ENCODE peak calls at places on chromosomes 13 and 19, in ten cellular contexts. One of them, this sample, is unnamed.

GRCh38 chr19:10290876-10291553 is 1.3 kb downstream of the ICAM5 start:
- DNase-seq in endothelial cell: no peak
- DNase-seq in BJ: no peak
- DNase-seq in activated T-cell treated with anti-CD3 and anti-CD28 coated beads for 1 hour: no peak
- DNase-seq in glutamatergic neuron: peak
- DNase-seq in progenitor cell of endocrine pancreas: no peak
- DNase-seq in cardiac fibroblast: peak
- DNase-seq in AG10803: peak
- DNase-seq in MG63: peak
- DNase-seq in stromal cell of bone marrow: no peak
- DNase-seq in this sample: no peak

GRCh38 chr13:49298903-49299605 is 51.3 kb downstream of the CDADC1 start:
- DNase-seq in endothelial cell: no peak
- DNase-seq in BJ: no peak
- DNase-seq in activated T-cell treated with anti-CD3 and anti-CD28 coated beads for 1 hour: no peak
- DNase-seq in glutamatergic neuron: no peak
- DNase-seq in progenitor cell of endocrine pancreas: no peak
- DNase-seq in cardiac fibroblast: no peak
- DNase-seq in AG10803: no peak
- DNase-seq in MG63: no peak
- DNase-seq in stromal cell of bone marrow: no peak
- DNase-seq in this sample: no peak

GRCh38 chr13:101398920-101399319 is 17.4 kb downstream of the NALCN start:
- DNase-seq in endothelial cell: no peak
- DNase-seq in BJ: no peak
- DNase-seq in activated T-cell treated with anti-CD3 and anti-CD28 coated beads for 1 hour: no peak
- DNase-seq in glutamatergic neuron: no peak
- DNase-seq in progenitor cell of endocrine pancreas: no peak
- DNase-seq in cardiac fibroblast: peak
- DNase-seq in AG10803: peak
- DNase-seq in MG63: no peak
- DNase-seq in stromal cell of bone marrow: peak
- DNase-seq in this sample: peak

GRCh38 chr13:105466376-105466775 is 1069.1 kb downstream of the EFNB2 start:
- DNase-seq in endothelial cell: no peak
- DNase-seq in BJ: no peak
- DNase-seq in activated T-cell treated with anti-CD3 and anti-CD28 coated beads for 1 hour: no peak
- DNase-seq in glutamatergic neuron: no peak
- DNase-seq in progenitor cell of endocrine pancreas: no peak
- DNase-seq in cardiac fibroblast: no peak
- DNase-seq in AG10803: no peak
- DNase-seq in MG63: no peak
- DNase-seq in stromal cell of bone marrow: no peak
- DNase-seq in this sample: no peak

GRCh38 chr19:6204212-6204611 is 68.7 kb downstream of the ACSBG2 start:
- DNase-seq in endothelial cell: no peak
- DNase-seq in BJ: no peak
- DNase-seq in activated T-cell treated with anti-CD3 and anti-CD28 coated beads for 1 hour: no peak
- DNase-seq in glutamatergic neuron: no peak
- DNase-seq in progenitor cell of endocrine pancreas: no peak
- DNase-seq in cardiac fibroblast: peak
- DNase-seq in AG10803: peak
- DNase-seq in MG63: no peak
- DNase-seq in stromal cell of bone marrow: peak
- DNase-seq in this sample: no peak

GRCh38 chr13:23979361-23980159 is 82.3 kb upstream of the C1QTNF9B start:
- DNase-seq in endothelial cell: peak
- DNase-seq in BJ: peak
- DNase-seq in activated T-cell treated with anti-CD3 and anti-CD28 coated beads for 1 hour: peak
- DNase-seq in glutamatergic neuron: peak
- DNase-seq in progenitor cell of endocrine pancreas: peak
- DNase-seq in cardiac fibroblast: peak
- DNase-seq in AG10803: peak
- DNase-seq in MG63: peak
- DNase-seq in stromal cell of bone marrow: peak
- DNase-seq in this sample: no peak

GRCh38 chr19:48216933-48217332 is 38.8 kb downstream of the CARD8 start:
- DNase-seq in endothelial cell: peak
- DNase-seq in BJ: no peak
- DNase-seq in activated T-cell treated with anti-CD3 and anti-CD28 coated beads for 1 hour: no peak
- DNase-seq in glutamatergic neuron: peak
- DNase-seq in progenitor cell of endocrine pancreas: no peak
- DNase-seq in cardiac fibroblast: no peak
- DNase-seq in AG10803: no peak
- DNase-seq in MG63: no peak
- DNase-seq in stromal cell of bone marrow: no peak
- DNase-seq in this sample: no peak

GRCh38 chr19:49194408-49194807 is 36.8 kb downstream of the TRPM4 start:
- DNase-seq in endothelial cell: no peak
- DNase-seq in BJ: no peak
- DNase-seq in activated T-cell treated with anti-CD3 and anti-CD28 coated beads for 1 hour: no peak
- DNase-seq in glutamatergic neuron: no peak
- DNase-seq in progenitor cell of endocrine pancreas: no peak
- DNase-seq in cardiac fibroblast: no peak
- DNase-seq in AG10803: no peak
- DNase-seq in MG63: no peak
- DNase-seq in stromal cell of bone marrow: no peak
- DNase-seq in this sample: no peak

GRCh38 chr19:10286803-10287737 is at the start of gene ICAM4:
- DNase-seq in endothelial cell: no peak
- DNase-seq in BJ: no peak
- DNase-seq in activated T-cell treated with anti-CD3 and anti-CD28 coated beads for 1 hour: no peak
- DNase-seq in glutamatergic neuron: peak
- DNase-seq in progenitor cell of endocrine pancreas: no peak
- DNase-seq in cardiac fibroblast: peak
- DNase-seq in AG10803: no peak
- DNase-seq in MG63: no peak
- DNase-seq in stromal cell of bone marrow: no peak
- DNase-seq in this sample: no peak

GRCh38 chr19:40613669-40614594 is 12.8 kb downstream of the LTBP4 start:
- DNase-seq in endothelial cell: peak
- DNase-seq in BJ: peak
- DNase-seq in activated T-cell treated with anti-CD3 and anti-CD28 coated beads for 1 hour: peak
- DNase-seq in glutamatergic neuron: peak
- DNase-seq in progenitor cell of endocrine pancreas: no peak
- DNase-seq in cardiac fibroblast: peak
- DNase-seq in AG10803: peak
- DNase-seq in MG63: peak
- DNase-seq in stromal cell of bone marrow: peak
- DNase-seq in this sample: no peak

GRCh38 chr13:37648604-37649003 is 50.0 kb upstream of the POSTN start:
- DNase-seq in endothelial cell: no peak
- DNase-seq in BJ: peak
- DNase-seq in activated T-cell treated with anti-CD3 and anti-CD28 coated beads for 1 hour: no peak
- DNase-seq in glutamatergic neuron: no peak
- DNase-seq in progenitor cell of endocrine pancreas: no peak
- DNase-seq in cardiac fibroblast: peak
- DNase-seq in AG10803: peak
- DNase-seq in MG63: peak
- DNase-seq in stromal cell of bone marrow: peak
- DNase-seq in this sample: peak

GRCh38 chr13:79309690-79310089 is 96.4 kb downstream of the RBM26 start:
- DNase-seq in endothelial cell: no peak
- DNase-seq in BJ: no peak
- DNase-seq in activated T-cell treated with anti-CD3 and anti-CD28 coated beads for 1 hour: no peak
- DNase-seq in glutamatergic neuron: no peak
- DNase-seq in progenitor cell of endocrine pancreas: no peak
- DNase-seq in cardiac fibroblast: no peak
- DNase-seq in AG10803: no peak
- DNase-seq in MG63: no peak
- DNase-seq in stromal cell of bone marrow: no peak
- DNase-seq in this sample: no peak

GRCh38 chr13:80132741-80133601 is 208.0 kb downstream of the SPRY2 start:
- DNase-seq in endothelial cell: no peak
- DNase-seq in BJ: no peak
- DNase-seq in activated T-cell treated with anti-CD3 and anti-CD28 coated beads for 1 hour: no peak
- DNase-seq in glutamatergic neuron: no peak
- DNase-seq in progenitor cell of endocrine pancreas: peak
- DNase-seq in cardiac fibroblast: peak
- DNase-seq in AG10803: peak
- DNase-seq in MG63: no peak
- DNase-seq in stromal cell of bone marrow: peak
- DNase-seq in this sample: no peak

GRCh38 chr13:49046002-49046401 is 70.3 kb downstream of the FNDC3A start:
- DNase-seq in endothelial cell: no peak
- DNase-seq in BJ: no peak
- DNase-seq in activated T-cell treated with anti-CD3 and anti-CD28 coated beads for 1 hour: no peak
- DNase-seq in glutamatergic neuron: no peak
- DNase-seq in progenitor cell of endocrine pancreas: no peak
- DNase-seq in cardiac fibroblast: no peak
- DNase-seq in AG10803: peak
- DNase-seq in MG63: no peak
- DNase-seq in stromal cell of bone marrow: no peak
- DNase-seq in this sample: peak

GRCh38 chr13:112697756-112698655 is 8.2 kb downstream of the ATP11A start:
- DNase-seq in endothelial cell: no peak
- DNase-seq in BJ: peak
- DNase-seq in activated T-cell treated with anti-CD3 and anti-CD28 coated beads for 1 hour: no peak
- DNase-seq in glutamatergic neuron: no peak
- DNase-seq in progenitor cell of endocrine pancreas: no peak
- DNase-seq in cardiac fibroblast: no peak
- DNase-seq in AG10803: peak
- DNase-seq in MG63: no peak
- DNase-seq in stromal cell of bone marrow: peak
- DNase-seq in this sample: peak

GRCh38 chr19:47215581-47215980 is 15.4 kb downstream of the BBC3 start:
- DNase-seq in endothelial cell: no peak
- DNase-seq in BJ: no peak
- DNase-seq in activated T-cell treated with anti-CD3 and anti-CD28 coated beads for 1 hour: no peak
- DNase-seq in glutamatergic neuron: no peak
- DNase-seq in progenitor cell of endocrine pancreas: no peak
- DNase-seq in cardiac fibroblast: no peak
- DNase-seq in AG10803: no peak
- DNase-seq in MG63: no peak
- DNase-seq in stromal cell of bone marrow: no peak
- DNase-seq in this sample: no peak

GRCh38 chr19:21314676-21315075 is 14.5 kb downstream of the ZNF708 start:
- DNase-seq in endothelial cell: no peak
- DNase-seq in BJ: no peak
- DNase-seq in activated T-cell treated with anti-CD3 and anti-CD28 coated beads for 1 hour: no peak
- DNase-seq in glutamatergic neuron: no peak
- DNase-seq in progenitor cell of endocrine pancreas: no peak
- DNase-seq in cardiac fibroblast: peak
- DNase-seq in AG10803: no peak
- DNase-seq in MG63: no peak
- DNase-seq in stromal cell of bone marrow: no peak
- DNase-seq in this sample: no peak

GRCh38 chr19:56176881-56177280 is 1.1 kb downstream of the GALP start:
- DNase-seq in endothelial cell: no peak
- DNase-seq in BJ: no peak
- DNase-seq in activated T-cell treated with anti-CD3 and anti-CD28 coated beads for 1 hour: no peak
- DNase-seq in glutamatergic neuron: no peak
- DNase-seq in progenitor cell of endocrine pancreas: no peak
- DNase-seq in cardiac fibroblast: no peak
- DNase-seq in AG10803: no peak
- DNase-seq in MG63: no peak
- DNase-seq in stromal cell of bone marrow: no peak
- DNase-seq in this sample: no peak

GRCh38 chr19:42132851-42133528 is 744 bp upstream of the POU2F2 start:
- DNase-seq in endothelial cell: peak
- DNase-seq in BJ: no peak
- DNase-seq in activated T-cell treated with anti-CD3 and anti-CD28 coated beads for 1 hour: peak
- DNase-seq in glutamatergic neuron: peak
- DNase-seq in progenitor cell of endocrine pancreas: peak
- DNase-seq in cardiac fibroblast: peak
- DNase-seq in AG10803: peak
- DNase-seq in MG63: peak
- DNase-seq in stromal cell of bone marrow: no peak
- DNase-seq in this sample: no peak

GRCh38 chr13:72760189-72760588 is 21.5 kb downstream of the DIS3 start:
- DNase-seq in endothelial cell: no peak
- DNase-seq in BJ: no peak
- DNase-seq in activated T-cell treated with anti-CD3 and anti-CD28 coated beads for 1 hour: no peak
- DNase-seq in glutamatergic neuron: no peak
- DNase-seq in progenitor cell of endocrine pancreas: no peak
- DNase-seq in cardiac fibroblast: no peak
- DNase-seq in AG10803: no peak
- DNase-seq in MG63: no peak
- DNase-seq in stromal cell of bone marrow: no peak
- DNase-seq in this sample: no peak

GRCh38 chr13:114064516-114065140 is 67.8 kb downstream of the RASA3 start:
- DNase-seq in endothelial cell: no peak
- DNase-seq in BJ: no peak
- DNase-seq in activated T-cell treated with anti-CD3 and anti-CD28 coated beads for 1 hour: no peak
- DNase-seq in glutamatergic neuron: no peak
- DNase-seq in progenitor cell of endocrine pancreas: no peak
- DNase-seq in cardiac fibroblast: peak
- DNase-seq in AG10803: peak
- DNase-seq in MG63: peak
- DNase-seq in stromal cell of bone marrow: no peak
- DNase-seq in this sample: no peak

GRCh38 chr13:84670245-84670644 is 788.0 kb upstream of the SLITRK1 start:
- DNase-seq in endothelial cell: no peak
- DNase-seq in BJ: no peak
- DNase-seq in activated T-cell treated with anti-CD3 and anti-CD28 coated beads for 1 hour: no peak
- DNase-seq in glutamatergic neuron: no peak
- DNase-seq in progenitor cell of endocrine pancreas: no peak
- DNase-seq in cardiac fibroblast: no peak
- DNase-seq in AG10803: no peak
- DNase-seq in MG63: no peak
- DNase-seq in stromal cell of bone marrow: no peak
- DNase-seq in this sample: no peak

GRCh38 chr19:13463296-13463695 is 43.0 kb downstream of the CACNA1A start:
- DNase-seq in endothelial cell: peak
- DNase-seq in BJ: no peak
- DNase-seq in activated T-cell treated with anti-CD3 and anti-CD28 coated beads for 1 hour: no peak
- DNase-seq in glutamatergic neuron: no peak
- DNase-seq in progenitor cell of endocrine pancreas: peak
- DNase-seq in cardiac fibroblast: peak
- DNase-seq in AG10803: peak
- DNase-seq in MG63: peak
- DNase-seq in stromal cell of bone marrow: peak
- DNase-seq in this sample: no peak

GRCh38 chr19:14419038-14419813 is at the start of gene DDX39A:
- DNase-seq in endothelial cell: peak
- DNase-seq in BJ: peak
- DNase-seq in activated T-cell treated with anti-CD3 and anti-CD28 coated beads for 1 hour: peak
- DNase-seq in glutamatergic neuron: peak
- DNase-seq in progenitor cell of endocrine pancreas: peak
- DNase-seq in cardiac fibroblast: peak
- DNase-seq in AG10803: peak
- DNase-seq in MG63: peak
- DNase-seq in stromal cell of bone marrow: peak
- DNase-seq in this sample: peak

GRCh38 chr19:42553292-42554045 is 25.2 kb upstream of the CEACAM1 start:
- DNase-seq in endothelial cell: no peak
- DNase-seq in BJ: peak
- DNase-seq in activated T-cell treated with anti-CD3 and anti-CD28 coated beads for 1 hour: no peak
- DNase-seq in glutamatergic neuron: no peak
- DNase-seq in progenitor cell of endocrine pancreas: no peak
- DNase-seq in cardiac fibroblast: peak
- DNase-seq in AG10803: peak
- DNase-seq in MG63: no peak
- DNase-seq in stromal cell of bone marrow: peak
- DNase-seq in this sample: peak

GRCh38 chr13:113548171-113548641 is 36.3 kb upstream of the TFDP1 start:
- DNase-seq in endothelial cell: no peak
- DNase-seq in BJ: no peak
- DNase-seq in activated T-cell treated with anti-CD3 and anti-CD28 coated beads for 1 hour: no peak
- DNase-seq in glutamatergic neuron: peak
- DNase-seq in progenitor cell of endocrine pancreas: no peak
- DNase-seq in cardiac fibroblast: peak
- DNase-seq in AG10803: peak
- DNase-seq in MG63: no peak
- DNase-seq in stromal cell of bone marrow: no peak
- DNase-seq in this sample: no peak

This sample was measured in AG09309.